ENCODE peak calls at places on chromosome 21, in four cellular contexts. E is lower lobe of right lung, X is heart left ventricle, O is ovary. D is an unnamed sample.

GRCh38 chr21:34997295-34997694 is 51.8 kb downstream of the RUNX1 start:
- DNase-seq in E (no peak), O (no peak), X (no peak), D (no peak)

GRCh38 chr21:38486705-38487104 is 11.6 kb downstream of the ERG start:
- DNase-seq in E (no peak), X (no peak), O (no peak), D (no peak)

GRCh38 chr21:45385549-45386050 is 19.4 kb upstream of the COL18A1 start:
- DNase-seq in E (peak; percentile 25), X (peak; percentile 5), O (peak; percentile 19), D (peak; percentile 6)

GRCh38 chr21:38930838-38931237 is 125.1 kb downstream of the ETS2 start:
- DNase-seq in X (no peak), O (no peak), E (no peak), D (no peak)

GRCh38 chr21:39180429-39181019 is 2.7 kb downstream of the PSMG1 start:
- DNase-seq in E (no peak), X (no peak), O (no peak), D (no peak)

GRCh38 chr21:20013851-20014250 is 984.4 kb upstream of the NCAM2 start:
- DNase-seq in O (no peak), X (no peak), E (no peak), D (no peak)

GRCh38 chr21:20729376-20729775 is 268.8 kb upstream of the NCAM2 start:
- DNase-seq in E (no peak), O (no peak), X (no peak), D (no peak)

GRCh38 chr21:41171210-41171609 is 3.2 kb downstream of the BACE2 start:
- DNase-seq in O (no peak), E (peak; percentile 67), X (peak; percentile 32), D (peak; percentile 25)

GRCh38 chr21:21624674-21625073 is 626.5 kb downstream of the NCAM2 start:
- DNase-seq in E (no peak), X (no peak), O (no peak), D (no peak)

GRCh38 chr21:38938343-38938742 is 132.6 kb downstream of the ETS2 start:
- DNase-seq in E (no peak), O (no peak), X (no peak), D (no peak)

GRCh38 chr21:34570315-34570714 is 44.6 kb downstream of the RCAN1 start:
- DNase-seq in E (no peak), X (no peak), O (no peak), D (no peak)

GRCh38 chr21:44694776-44695175 is 2.2 kb upstream of the KRTAP10-12 start:
- DNase-seq in E (no peak), O (no peak), X (no peak), D (no peak)

GRCh38 chr21:44996983-44997936 is 57.4 kb downstream of the SLX9 start:
- DNase-seq in X (no peak), E (peak; percentile 39), O (no peak), D (no peak)

GRCh38 chr21:33892853-33893252 is 22.8 kb downstream of the ATP5PO start:
- DNase-seq in X (no peak), O (no peak), E (no peak), D (no peak)

GRCh38 chr21:43364851-43365424 is 62.0 kb downstream of the SIK1 start:
- DNase-seq in O (no peak), E (no peak), X (no peak), D (no peak)

GRCh38 chr21:33451634-33452071 is 28.1 kb downstream of the TMEM50B start:
- DNase-seq in O (no peak), X (no peak), E (no peak), D (no peak)

GRCh38 chr21:45640888-45641479 is 2.5 kb upstream of the PCBP3 start:
- DNase-seq in E (no peak), O (peak; percentile 44), X (peak; percentile 35), D (no peak)

GRCh38 chr21:38663282-38663681 is 142.4 kb upstream of the ETS2 start:
- DNase-seq in E (no peak), X (no peak), O (no peak), D (no peak)

GRCh38 chr21:41755934-41756773 is 10.7 kb downstream of the RIPK4 start:
- DNase-seq in O (no peak), E (no peak), X (no peak), D (no peak)

GRCh38 chr21:44550807-44551206 is 498 bp downstream of the KRTAP10-2 start:
- DNase-seq in E (peak; percentile 15), O (no peak), X (no peak), D (no peak)

GRCh38 chr21:45823100-45823681 is 158.4 kb upstream of the COL6A1 start:
- DNase-seq in E (no peak), X (no peak), O (no peak), D (no peak)

GRCh38 chr21:44418108-44418875 is 37.0 kb upstream of the LRRC3 start:
- DNase-seq in O (no peak), X (no peak), E (no peak), D (peak; percentile 2)

GRCh38 chr21:44365251-44365966 is 12.0 kb downstream of the TRPM2 start:
- DNase-seq in E (no peak), X (peak; percentile 4), O (no peak), D (no peak)

GRCh38 chr21:35648512-35648911 is 411.8 kb downstream of the SETD4 start:
- DNase-seq in O (no peak), E (no peak), X (no peak), D (no peak)

GRCh38 chr21:29196021-29196663 is 65.7 kb downstream of the MAP3K7CL start:
- DNase-seq in X (peak; percentile 56), E (peak; percentile 49), O (no peak), D (no peak)

GRCh38 chr21:44532712-44533111 is 7.3 kb downstream of the KRTAP10-1 start:
- DNase-seq in E (no peak), O (no peak), X (no peak), D (no peak)

GRCh38 chr21:41933259-41934079 is 20.3 kb downstream of the C2CD2 start:
- DNase-seq in X (no peak), O (no peak), E (no peak), D (no peak)

GRCh38 chr21:46639489-46640386 is 4.3 kb downstream of the PRMT2 start:
- DNase-seq in X (no peak), O (no peak), E (no peak), D (no peak)

GRCh38 chr21:31078796-31079195 is 40.5 kb upstream of the KRTAP19-8 start:
- DNase-seq in O (no peak), E (no peak), X (no peak), D (no peak)

GRCh38 chr21:43467785-43468184 is 40.9 kb upstream of the SIK1 start:
- DNase-seq in X (no peak), E (peak; percentile 4), O (no peak), D (no peak)

GRCh38 chr21:45075606-45076244 is 1.3 kb downstream of the ADARB1 start:
- DNase-seq in O (no peak), E (no peak), X (no peak), D (no peak)

GRCh38 chr21:21074305-21074704 is 76.1 kb downstream of the NCAM2 start:
- DNase-seq in X (no peak), O (no peak), E (no peak), D (no peak)

GRCh38 chr21:45502006-45502345 is 40.3 kb downstream of the SLC19A1 start:
- DNase-seq in X (no peak), O (peak; percentile 7), E (peak; percentile 34), D (peak; percentile 6)

GRCh38 chr21:31235671-31236450 is 108.2 kb downstream of the TIAM1 start:
- DNase-seq in X (no peak), E (no peak), O (no peak), D (no peak)

GRCh38 chr21:17429936-17430335 is 82.9 kb upstream of the CXADR start:
- DNase-seq in E (no peak), X (no peak), O (no peak), D (no peak)
- H3K27ac ChIP-seq in E (no peak overlapping the region), X (no peak overlapping the region), O (no peak overlapping the region), D (no peak overlapping the region)

DNA sequence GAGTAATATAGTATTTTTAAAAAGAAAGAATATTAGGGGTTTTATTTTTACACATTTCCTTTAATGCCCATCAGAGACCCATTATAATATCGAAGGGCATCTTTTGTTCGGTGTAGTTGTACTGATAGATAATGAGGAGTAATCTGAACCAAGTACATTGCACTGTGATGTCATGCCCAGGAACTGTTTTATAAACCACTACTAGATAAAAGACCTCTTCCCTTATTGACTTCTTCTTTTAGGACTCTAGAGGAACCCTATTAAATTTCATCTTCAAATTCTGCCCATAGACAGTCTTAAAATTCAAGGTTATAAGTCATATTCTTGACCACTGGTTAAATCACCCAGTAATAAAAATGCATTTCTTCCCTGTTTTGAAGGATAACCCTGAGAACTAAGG is 206.5 kb downstream of the NRIP1 start:
- DNase-seq in X (no peak), O (no peak), E (no peak), D (no peak)
- H3K4me1 ChIP-seq in X (peaks cover 12% of the 10 kb centered on the region), O (no peaks in the 10 kb centered on the region), E (no peaks in the 10 kb centered on the region), D (no peaks in the 10 kb centered on the region)

GRCh38 chr21:26843912-26844257 is 1.3 kb downstream of the ADAMTS1 start:
- DNase-seq in X (peak; percentile 19), E (no peak), O (no peak), D (no peak)
- TF ChIP-seq CTCF in X (no peak), E (no peak), O (no peak), D (no peak)

GRCh38 chr21:37445228-37445627 is 78.7 kb downstream of the DYRK1A start:
- DNase-seq in O (no peak), E (no peak), X (no peak), D (no peak)
- H3K27ac ChIP-seq in O (no peak overlapping the region), E (no peak overlapping the region), X (no peak overlapping the region), D (no peak overlapping the region)

GRCh38 chr21:16792155-16792554 is 720.7 kb upstream of the CXADR start:
- DNase-seq in X (no peak), E (no peak), O (no peak), D (no peak)
- H3K4me1 ChIP-seq in X (no peaks in the 10 kb centered on the region), E (no peaks in the 10 kb centered on the region), O (no peaks in the 10 kb centered on the region), D (no peaks in the 10 kb centered on the region)

GRCh38 chr21:25024639-25025038 is 582.6 kb downstream of the MRPL39 start:
- DNase-seq in X (no peak), E (no peak), O (no peak), D (no peak)
- TF ChIP-seq CTCF in X (no peak), E (no peak), O (no peak), D (no peak)

GRCh38 chr21:36902793-36903192 is 63.7 kb downstream of the HLCS start:
- DNase-seq in O (no peak), X (no peak), E (no peak), D (no peak)
- H3K27ac ChIP-seq in O (no peak overlapping the region), X (no peak overlapping the region), E (no peak overlapping the region), D (no peak overlapping the region)

D was measured in left ventricle myocardium inferior.